ENCODE peak calls at places on chromosomes 3 and 15, in eight cellular contexts. One of them, this sample, is unnamed.

GRCh38 chr3:190092250-190092649 is 28.4 kb downstream of the P3H2 start:
- DNase-seq in astrocyte of the cerebellum: no peak
- DNase-seq in endothelial cell: no peak
- DNase-seq in epithelial cell of esophagus: peak
- DNase-seq in lung: no peak
- DNase-seq in HCT116: no peak
- DNase-seq in D721Med: no peak
- DNase-seq in fibroblast of lung: peak
- DNase-seq in this sample: peak

GRCh38 chr3:115999001-115999400 is 375.7 kb downstream of the GAP43 start:
- DNase-seq in astrocyte of the cerebellum: no peak
- DNase-seq in endothelial cell: no peak
- DNase-seq in epithelial cell of esophagus: no peak
- DNase-seq in lung: no peak
- DNase-seq in HCT116: no peak
- DNase-seq in D721Med: no peak
- DNase-seq in fibroblast of lung: no peak
- DNase-seq in this sample: no peak

GRCh38 chr15:92425578-92426225 is 32.0 kb downstream of the ST8SIA2 start:
- DNase-seq in astrocyte of the cerebellum: no peak
- DNase-seq in endothelial cell: no peak
- DNase-seq in epithelial cell of esophagus: no peak
- DNase-seq in lung: no peak
- DNase-seq in HCT116: no peak
- DNase-seq in D721Med: no peak
- DNase-seq in fibroblast of lung: no peak
- DNase-seq in this sample: no peak

GRCh38 chr15:56994280-56994679 is 75.8 kb downstream of the TCF12 start:
- DNase-seq in astrocyte of the cerebellum: no peak
- DNase-seq in endothelial cell: no peak
- DNase-seq in epithelial cell of esophagus: no peak
- DNase-seq in lung: no peak
- DNase-seq in HCT116: no peak
- DNase-seq in D721Med: no peak
- DNase-seq in fibroblast of lung: no peak
- DNase-seq in this sample: no peak

GRCh38 chr3:123819949-123820348 is 64.2 kb downstream of the MYLK start:
- DNase-seq in astrocyte of the cerebellum: no peak
- DNase-seq in endothelial cell: no peak
- DNase-seq in epithelial cell of esophagus: no peak
- DNase-seq in lung: no peak
- DNase-seq in HCT116: no peak
- DNase-seq in D721Med: no peak
- DNase-seq in fibroblast of lung: no peak
- DNase-seq in this sample: no peak

GRCh38 chr3:58471025-58471887 is 20.6 kb upstream of the KCTD6 start:
- DNase-seq in astrocyte of the cerebellum: peak
- DNase-seq in endothelial cell: no peak
- DNase-seq in epithelial cell of esophagus: peak
- DNase-seq in lung: peak
- DNase-seq in HCT116: peak
- DNase-seq in D721Med: no peak
- DNase-seq in fibroblast of lung: peak
- DNase-seq in this sample: peak

GRCh38 chr15:92453611-92454010 is 59.9 kb downstream of the ST8SIA2 start:
- DNase-seq in astrocyte of the cerebellum: no peak
- DNase-seq in endothelial cell: no peak
- DNase-seq in epithelial cell of esophagus: no peak
- DNase-seq in lung: no peak
- DNase-seq in HCT116: no peak
- DNase-seq in D721Med: no peak
- DNase-seq in fibroblast of lung: no peak
- DNase-seq in this sample: no peak

GRCh38 chr3:107913671-107914070 is 177.2 kb downstream of the CD47 start:
- DNase-seq in astrocyte of the cerebellum: no peak
- DNase-seq in endothelial cell: no peak
- DNase-seq in epithelial cell of esophagus: peak
- DNase-seq in lung: no peak
- DNase-seq in HCT116: no peak
- DNase-seq in D721Med: no peak
- DNase-seq in fibroblast of lung: no peak
- DNase-seq in this sample: no peak

GRCh38 chr15:93986400-93986984 is 244.9 kb upstream of the MCTP2 start:
- DNase-seq in astrocyte of the cerebellum: no peak
- DNase-seq in endothelial cell: no peak
- DNase-seq in epithelial cell of esophagus: no peak
- DNase-seq in lung: no peak
- DNase-seq in HCT116: no peak
- DNase-seq in D721Med: no peak
- DNase-seq in fibroblast of lung: no peak
- DNase-seq in this sample: no peak

GRCh38 chr3:114706591-114707224 is 412.9 kb downstream of the TIGIT start:
- DNase-seq in astrocyte of the cerebellum: no peak
- DNase-seq in endothelial cell: no peak
- DNase-seq in epithelial cell of esophagus: peak
- DNase-seq in lung: no peak
- DNase-seq in HCT116: peak
- DNase-seq in D721Med: no peak
- DNase-seq in fibroblast of lung: peak
- DNase-seq in this sample: no peak

GRCh38 chr3:50205719-50206276 is 727 bp downstream of the SLC38A3 start:
- DNase-seq in astrocyte of the cerebellum: no peak
- DNase-seq in endothelial cell: peak
- DNase-seq in epithelial cell of esophagus: peak
- DNase-seq in lung: no peak
- DNase-seq in HCT116: peak
- DNase-seq in D721Med: no peak
- DNase-seq in fibroblast of lung: no peak
- DNase-seq in this sample: no peak

GRCh38 chr3:138824114-138824506 is 10.6 kb downstream of the PIK3CB start:
- DNase-seq in astrocyte of the cerebellum: no peak
- DNase-seq in endothelial cell: no peak
- DNase-seq in epithelial cell of esophagus: no peak
- DNase-seq in lung: no peak
- DNase-seq in HCT116: no peak
- DNase-seq in D721Med: peak
- DNase-seq in fibroblast of lung: no peak
- DNase-seq in this sample: peak

GRCh38 chr15:92326236-92326635 is 67.4 kb upstream of the ST8SIA2 start:
- DNase-seq in astrocyte of the cerebellum: no peak
- DNase-seq in endothelial cell: no peak
- DNase-seq in epithelial cell of esophagus: no peak
- DNase-seq in lung: no peak
- DNase-seq in HCT116: no peak
- DNase-seq in D721Med: no peak
- DNase-seq in fibroblast of lung: no peak
- DNase-seq in this sample: no peak

GRCh38 chr3:14819671-14820070 is 909 bp downstream of the FGD5 start:
- DNase-seq in astrocyte of the cerebellum: no peak
- DNase-seq in endothelial cell: no peak
- DNase-seq in epithelial cell of esophagus: no peak
- DNase-seq in lung: no peak
- DNase-seq in HCT116: no peak
- DNase-seq in D721Med: no peak
- DNase-seq in fibroblast of lung: no peak
- DNase-seq in this sample: no peak

GRCh38 chr3:64766463-64766862 is 78.7 kb upstream of the ADAMTS9 start:
- DNase-seq in astrocyte of the cerebellum: no peak
- DNase-seq in endothelial cell: no peak
- DNase-seq in epithelial cell of esophagus: no peak
- DNase-seq in lung: no peak
- DNase-seq in HCT116: no peak
- DNase-seq in D721Med: no peak
- DNase-seq in fibroblast of lung: peak
- DNase-seq in this sample: no peak

GRCh38 chr3:129605593-129606521 is 619 bp downstream of the PLXND1 start:
- DNase-seq in astrocyte of the cerebellum: no peak
- DNase-seq in endothelial cell: no peak
- DNase-seq in epithelial cell of esophagus: peak
- DNase-seq in lung: no peak
- DNase-seq in HCT116: no peak
- DNase-seq in D721Med: no peak
- DNase-seq in fibroblast of lung: peak
- DNase-seq in this sample: no peak

GRCh38 chr3:13506680-13507079 is 26.6 kb downstream of the HDAC11 start:
- DNase-seq in astrocyte of the cerebellum: no peak
- DNase-seq in endothelial cell: no peak
- DNase-seq in epithelial cell of esophagus: no peak
- DNase-seq in lung: no peak
- DNase-seq in HCT116: no peak
- DNase-seq in D721Med: no peak
- DNase-seq in fibroblast of lung: no peak
- DNase-seq in this sample: no peak

GRCh38 chr15:78685157-78685830 is 44.3 kb upstream of the CHRNB4 start:
- DNase-seq in astrocyte of the cerebellum: no peak
- DNase-seq in endothelial cell: no peak
- DNase-seq in epithelial cell of esophagus: no peak
- DNase-seq in lung: no peak
- DNase-seq in HCT116: no peak
- DNase-seq in D721Med: no peak
- DNase-seq in fibroblast of lung: no peak
- DNase-seq in this sample: no peak

GRCh38 chr3:133488785-133489367 is 84.6 kb upstream of the CDV3 start:
- DNase-seq in astrocyte of the cerebellum: peak
- DNase-seq in endothelial cell: no peak
- DNase-seq in epithelial cell of esophagus: peak
- DNase-seq in lung: no peak
- DNase-seq in HCT116: no peak
- DNase-seq in D721Med: no peak
- DNase-seq in fibroblast of lung: peak
- DNase-seq in this sample: no peak

GRCh38 chr3:142318331-142318730 is 92.9 kb upstream of the GK5 start:
- DNase-seq in astrocyte of the cerebellum: peak
- DNase-seq in endothelial cell: no peak
- DNase-seq in epithelial cell of esophagus: no peak
- DNase-seq in lung: no peak
- DNase-seq in HCT116: no peak
- DNase-seq in D721Med: no peak
- DNase-seq in fibroblast of lung: no peak
- DNase-seq in this sample: peak

GRCh38 chr3:134527037-134527436 is 41.2 kb downstream of the CEP63 start:
- DNase-seq in astrocyte of the cerebellum: no peak
- DNase-seq in endothelial cell: peak
- DNase-seq in epithelial cell of esophagus: peak
- DNase-seq in lung: no peak
- DNase-seq in HCT116: no peak
- DNase-seq in D721Med: no peak
- DNase-seq in fibroblast of lung: no peak
- DNase-seq in this sample: no peak

GRCh38 chr3:42228796-42229195 is 37.2 kb downstream of the CCK start:
- DNase-seq in astrocyte of the cerebellum: no peak
- DNase-seq in endothelial cell: no peak
- DNase-seq in epithelial cell of esophagus: peak
- DNase-seq in lung: no peak
- DNase-seq in HCT116: no peak
- DNase-seq in D721Med: no peak
- DNase-seq in fibroblast of lung: no peak
- DNase-seq in this sample: no peak
- TF ChIP-seq CTCF in astrocyte of the cerebellum: peak
- TF ChIP-seq CTCF in endothelial cell: no peak
- TF ChIP-seq CTCF in epithelial cell of esophagus: peak
- TF ChIP-seq CTCF in lung: no peak
- TF ChIP-seq CTCF in HCT116: peak
- TF ChIP-seq CTCF in D721Med: peak
- TF ChIP-seq CTCF in fibroblast of lung: no peak
- TF ChIP-seq CTCF in this sample: peak

GRCh38 chr3:168511428-168512014 is 415.8 kb upstream of the GOLIM4 start:
- DNase-seq in astrocyte of the cerebellum: no peak
- DNase-seq in endothelial cell: no peak
- DNase-seq in epithelial cell of esophagus: peak
- DNase-seq in lung: no peak
- DNase-seq in HCT116: no peak
- DNase-seq in D721Med: no peak
- DNase-seq in fibroblast of lung: peak
- DNase-seq in this sample: no peak
- TF ChIP-seq CTCF in astrocyte of the cerebellum: peak
- TF ChIP-seq CTCF in endothelial cell: peak
- TF ChIP-seq CTCF in epithelial cell of esophagus: peak
- TF ChIP-seq CTCF in lung: no peak
- TF ChIP-seq CTCF in HCT116: peak
- TF ChIP-seq CTCF in D721Med: peak
- TF ChIP-seq CTCF in fibroblast of lung: peak
- TF ChIP-seq CTCF in this sample: peak

DNA sequence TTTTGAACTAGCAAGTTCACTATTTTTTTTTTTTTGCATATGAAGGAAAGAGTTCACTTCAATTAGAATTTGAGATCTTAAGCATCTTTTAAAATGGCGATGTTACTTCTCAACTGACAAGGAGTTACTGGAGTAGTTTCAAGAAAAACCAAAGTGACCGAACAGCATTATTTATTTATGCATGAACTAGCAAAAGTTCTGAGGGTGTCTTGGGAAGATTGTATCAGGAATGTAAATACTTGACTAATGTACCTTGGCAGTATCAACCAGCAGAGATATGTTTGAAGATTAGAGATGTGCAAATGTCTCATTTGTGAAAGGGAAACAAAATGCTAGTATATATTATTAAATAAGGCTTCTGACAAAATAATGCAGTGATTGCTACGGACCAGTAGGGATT is 203.9 kb downstream of the KBTBD8 start:
- DNase-seq in astrocyte of the cerebellum: no peak
- DNase-seq in endothelial cell: no peak
- DNase-seq in epithelial cell of esophagus: no peak
- DNase-seq in lung: no peak
- DNase-seq in HCT116: no peak
- DNase-seq in D721Med: no peak
- DNase-seq in fibroblast of lung: no peak
- DNase-seq in this sample: no peak
- TF ChIP-seq CTCF in astrocyte of the cerebellum: no peak
- TF ChIP-seq CTCF in endothelial cell: no peak
- TF ChIP-seq CTCF in epithelial cell of esophagus: no peak
- TF ChIP-seq CTCF in lung: no peak
- TF ChIP-seq CTCF in HCT116: no peak
- TF ChIP-seq CTCF in D721Med: no peak
- TF ChIP-seq CTCF in fibroblast of lung: no peak
- TF ChIP-seq CTCF in this sample: no peak

DNA sequence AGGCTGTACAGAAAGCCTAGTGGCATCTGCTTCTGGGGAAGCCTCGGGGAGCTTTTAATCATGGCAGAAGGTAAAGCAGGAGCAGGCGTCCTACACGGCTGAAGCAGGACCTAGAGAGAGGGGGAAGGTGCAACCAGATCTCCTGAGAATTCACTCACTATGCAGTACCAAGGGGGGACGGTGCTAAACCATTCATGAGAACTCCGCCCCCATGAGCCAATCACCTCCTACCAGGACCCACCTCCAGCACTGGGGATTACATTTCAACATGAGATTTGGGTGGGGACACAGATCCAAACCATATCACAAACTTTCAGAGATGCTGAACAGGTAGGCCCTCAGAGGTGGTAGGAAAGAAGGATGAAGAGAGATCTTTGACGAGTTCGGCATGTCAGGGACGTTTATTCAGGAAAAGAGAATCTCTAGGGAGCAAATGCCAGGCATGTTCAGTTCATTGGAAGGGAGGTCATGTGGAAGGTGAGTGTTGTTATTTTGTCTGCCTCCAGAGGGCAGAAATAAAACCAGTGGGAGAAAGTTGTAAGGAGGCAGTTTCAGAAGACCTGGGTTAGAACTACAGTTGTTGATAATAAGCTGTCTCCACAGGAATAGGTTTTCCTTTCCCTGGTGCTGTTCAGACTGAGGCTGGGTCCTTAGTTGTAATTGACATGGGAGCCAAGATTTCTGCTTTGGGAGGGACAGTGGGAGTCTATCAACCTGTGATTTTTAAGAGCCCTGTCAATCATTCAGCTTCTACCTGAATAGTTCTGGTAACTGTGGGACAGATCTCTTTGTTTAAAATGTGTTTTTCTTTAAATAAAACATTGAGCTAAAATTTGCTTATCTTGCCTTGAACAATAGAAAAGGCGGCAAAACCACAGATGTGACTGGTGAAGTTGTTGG is 4.3 kb upstream of the FNDC3B start:
- DNase-seq in astrocyte of the cerebellum: no peak
- DNase-seq in endothelial cell: peak
- DNase-seq in epithelial cell of esophagus: peak
- DNase-seq in lung: no peak
- DNase-seq in HCT116: peak
- DNase-seq in D721Med: no peak
- DNase-seq in fibroblast of lung: no peak
- DNase-seq in this sample: no peak
- TF ChIP-seq CTCF in astrocyte of the cerebellum: peak
- TF ChIP-seq CTCF in endothelial cell: peak
- TF ChIP-seq CTCF in epithelial cell of esophagus: peak
- TF ChIP-seq CTCF in lung: peak
- TF ChIP-seq CTCF in HCT116: peak
- TF ChIP-seq CTCF in D721Med: peak
- TF ChIP-seq CTCF in fibroblast of lung: peak
- TF ChIP-seq CTCF in this sample: peak